ENCODE peak calls at places on chromosomes 6 and 20, in nine cellular contexts. M is MM.1S, Y is NCI-H345, B is fibroblast of villous mesenchyme, A is progenitor cell of endocrine pancreas, V is NT2/D1, H is astrocyte of the spinal cord, D is HuH-7.5, P is WTC11. O is an unnamed sample.

GRCh38 chr20:54622338-54623280 is 147.2 kb downstream of the DOK5 start:
- DNase-seq in Y (no peak), B (no peak), D (no peak), A (no peak), M (no peak), H (peak), P (no peak), V (no peak), O (no peak)

GRCh38 chr20:62977613-62978558 is 25.4 kb downstream of the SLC17A9 start:
- DNase-seq in Y (peak), D (no peak), A (no peak), B (no peak), V (no peak), M (peak), P (no peak), H (no peak), O (peak)

GRCh38 chr6:39752835-39753744 is 27.9 kb upstream of the KIF6 start:
- DNase-seq in M (no peak), A (no peak), D (no peak), Y (no peak), V (no peak), B (no peak), H (no peak), P (no peak), O (no peak)

GRCh38 chr20:32682508-32682987 is 8.8 kb upstream of the C20orf203 start:
- DNase-seq in H (no peak), Y (no peak), D (no peak), P (no peak), M (no peak), V (no peak), B (no peak), A (no peak), O (no peak)

GRCh38 chr6:158069800-158070195 is 88.1 kb downstream of the SYNJ2 start:
- DNase-seq in Y (no peak), H (peak), B (no peak), D (no peak), V (no peak), M (no peak), P (no peak), A (no peak), O (no peak)

GRCh38 chr20:4235512-4236043 is 220.2 kb upstream of the RNF24 start:
- DNase-seq in H (no peak), B (no peak), V (no peak), M (no peak), A (no peak), Y (no peak), P (no peak), D (no peak), O (no peak)

GRCh38 chr6:157892363-157892878 is 69.4 kb downstream of the SNX9 start:
- DNase-seq in H (no peak), B (peak), Y (no peak), V (no peak), P (no peak), M (no peak), D (no peak), A (no peak), O (no peak)

GRCh38 chr6:44569131-44569530 is 181.6 kb downstream of the CDC5L start:
- DNase-seq in B (no peak), A (no peak), M (no peak), V (no peak), D (no peak), H (no peak), P (no peak), Y (no peak), O (no peak)

GRCh38 chr20:25504366-25505135 is 80.8 kb downstream of the NINL start:
- DNase-seq in B (no peak), P (no peak), Y (no peak), H (no peak), A (no peak), V (no peak), D (no peak), M (no peak), O (no peak)

GRCh38 chr6:85066270-85066669 is 301.9 kb upstream of the TBX18 start:
- DNase-seq in H (no peak), B (no peak), Y (no peak), V (no peak), D (no peak), A (no peak), M (no peak), P (no peak), O (no peak)

GRCh38 chr6:31401403-31401802 is 2.0 kb upstream of the MICA start:
- DNase-seq in V (no peak), D (no peak), A (no peak), P (no peak), M (no peak), H (peak), B (peak), Y (no peak), O (no peak)

GRCh38 chr20:34567885-34568865 is 9.7 kb downstream of the MAP1LC3A start:
- DNase-seq in D (no peak), V (peak), H (no peak), Y (no peak), M (no peak), P (no peak), A (no peak), B (no peak), O (no peak)

GRCh38 chr6:144095134-144096002 is at the start of gene SF3B5:
- DNase-seq in P (peak), V (peak), A (peak), B (peak), Y (peak), H (peak), D (peak), M (peak), O (peak)

GRCh38 chr6:150142304-150142656 is 564 bp upstream of the PPP1R14C start:
- DNase-seq in D (no peak), Y (peak), V (no peak), P (no peak), H (no peak), B (no peak), A (no peak), M (no peak), O (no peak)